ENCODE peak calls at places on chromosomes 2 and 18, in ten cellular contexts. One of them, this sample, is unnamed.
A peak's percentile ranks its signal among the peaks of the same experiment; 100 is the strongest.

GRCh38 chr2:54208364-54209240 is 47.4 kb downstream of the TSPYL6 start:
- DNase-seq in breast epithelium: no peak
- DNase-seq in sigmoid colon: no peak
- DNase-seq in GM23338: no peak
- DNase-seq in SK-N-MC: peak; percentile 20
- DNase-seq in Panc1: no peak
- DNase-seq in K562: no peak
- DNase-seq in endothelial cell of umbilical vein: peak; percentile 29
- DNase-seq in spleen: no peak
- DNase-seq in SK-N-SH: peak; percentile 29
- DNase-seq in this sample: no peak

GRCh38 chr2:180622122-180622918 is 358.1 kb upstream of the UBE2E3 start:
- DNase-seq in SK-N-SH: no peak
- DNase-seq in GM23338: no peak
- DNase-seq in sigmoid colon: no peak
- DNase-seq in spleen: no peak
- DNase-seq in K562: no peak
- DNase-seq in SK-N-MC: no peak
- DNase-seq in breast epithelium: no peak
- DNase-seq in endothelial cell of umbilical vein: peak; percentile 17
- DNase-seq in Panc1: no peak
- DNase-seq in this sample: no peak

GRCh38 chr18:24802439-24802838 is 342.0 kb downstream of the HRH4 start:
- DNase-seq in SK-N-SH: no peak
- DNase-seq in breast epithelium: no peak
- DNase-seq in endothelial cell of umbilical vein: no peak
- DNase-seq in SK-N-MC: no peak
- DNase-seq in sigmoid colon: no peak
- DNase-seq in Panc1: no peak
- DNase-seq in GM23338: no peak
- DNase-seq in K562: no peak
- DNase-seq in spleen: no peak
- DNase-seq in this sample: no peak

GRCh38 chr18:70132999-70133398 is 72.5 kb downstream of the RTTN start:
- DNase-seq in breast epithelium: no peak
- DNase-seq in Panc1: peak; percentile 65
- DNase-seq in endothelial cell of umbilical vein: peak; percentile 83
- DNase-seq in GM23338: no peak
- DNase-seq in spleen: no peak
- DNase-seq in SK-N-MC: no peak
- DNase-seq in K562: no peak
- DNase-seq in SK-N-SH: no peak
- DNase-seq in sigmoid colon: no peak
- DNase-seq in this sample: no peak

GRCh38 chr2:159518321-159519005 is 97.9 kb downstream of the BAZ2B start:
- DNase-seq in sigmoid colon: no peak
- DNase-seq in GM23338: peak; percentile 16
- DNase-seq in breast epithelium: no peak
- DNase-seq in endothelial cell of umbilical vein: no peak
- DNase-seq in Panc1: no peak
- DNase-seq in K562: no peak
- DNase-seq in spleen: no peak
- DNase-seq in SK-N-MC: no peak
- DNase-seq in SK-N-SH: no peak
- DNase-seq in this sample: no peak

GRCh38 chr2:100814453-100814852 is 5.5 kb upstream of the NPAS2 start:
- DNase-seq in sigmoid colon: no peak
- DNase-seq in K562: no peak
- DNase-seq in Panc1: no peak
- DNase-seq in breast epithelium: no peak
- DNase-seq in endothelial cell of umbilical vein: no peak
- DNase-seq in SK-N-SH: no peak
- DNase-seq in SK-N-MC: no peak
- DNase-seq in spleen: no peak
- DNase-seq in GM23338: no peak
- DNase-seq in this sample: peak; percentile 77

GRCh38 chr2:231244382-231245252 is 46.2 kb downstream of the ARMC9 start:
- DNase-seq in breast epithelium: no peak
- DNase-seq in K562: no peak
- DNase-seq in sigmoid colon: no peak
- DNase-seq in GM23338: no peak
- DNase-seq in SK-N-SH: no peak
- DNase-seq in Panc1: no peak
- DNase-seq in endothelial cell of umbilical vein: no peak
- DNase-seq in spleen: no peak
- DNase-seq in SK-N-MC: no peak
- DNase-seq in this sample: peak; percentile 49

GRCh38 chr18:8314123-8314522 is 295.1 kb upstream of the RAB12 start:
- DNase-seq in SK-N-MC: no peak
- DNase-seq in GM23338: no peak
- DNase-seq in sigmoid colon: no peak
- DNase-seq in Panc1: no peak
- DNase-seq in spleen: no peak
- DNase-seq in breast epithelium: no peak
- DNase-seq in K562: peak; percentile 20
- DNase-seq in SK-N-SH: no peak
- DNase-seq in endothelial cell of umbilical vein: no peak
- DNase-seq in this sample: no peak

GRCh38 chr2:177078416-177078815 is 134.2 kb upstream of the HNRNPA3 start:
- DNase-seq in K562: no peak
- DNase-seq in GM23338: no peak
- DNase-seq in spleen: no peak
- DNase-seq in SK-N-MC: no peak
- DNase-seq in breast epithelium: no peak
- DNase-seq in Panc1: no peak
- DNase-seq in sigmoid colon: peak; percentile 98
- DNase-seq in endothelial cell of umbilical vein: no peak
- DNase-seq in SK-N-SH: no peak
- DNase-seq in this sample: peak; percentile 37

GRCh38 chr2:217897816-217898806 is 104.7 kb downstream of the TNS1 start:
- DNase-seq in Panc1: no peak
- DNase-seq in K562: no peak
- DNase-seq in GM23338: no peak
- DNase-seq in SK-N-MC: no peak
- DNase-seq in endothelial cell of umbilical vein: no peak
- DNase-seq in SK-N-SH: no peak
- DNase-seq in breast epithelium: peak; percentile 96
- DNase-seq in sigmoid colon: peak; percentile 90
- DNase-seq in spleen: no peak
- DNase-seq in this sample: peak; percentile 93

GRCh38 chr2:191166111-191166755 is 15.4 kb upstream of the STAT4 start:
- DNase-seq in SK-N-SH: no peak
- DNase-seq in Panc1: no peak
- DNase-seq in GM23338: no peak
- DNase-seq in SK-N-MC: no peak
- DNase-seq in breast epithelium: no peak
- DNase-seq in endothelial cell of umbilical vein: peak; percentile 91
- DNase-seq in sigmoid colon: no peak
- DNase-seq in spleen: no peak
- DNase-seq in K562: no peak
- DNase-seq in this sample: no peak

GRCh38 chr2:172906401-172906811 is 169.2 kb upstream of the MAP3K20 start:
- DNase-seq in Panc1: no peak
- DNase-seq in GM23338: peak; percentile 11
- DNase-seq in spleen: no peak
- DNase-seq in SK-N-SH: peak; percentile 64
- DNase-seq in sigmoid colon: no peak
- DNase-seq in breast epithelium: no peak
- DNase-seq in K562: no peak
- DNase-seq in endothelial cell of umbilical vein: no peak
- DNase-seq in SK-N-MC: no peak
- DNase-seq in this sample: no peak

GRCh38 chr2:27281442-27281841 is 787 bp upstream of the TRIM54 start:
- DNase-seq in SK-N-SH: no peak
- DNase-seq in SK-N-MC: no peak
- DNase-seq in sigmoid colon: no peak
- DNase-seq in GM23338: no peak
- DNase-seq in endothelial cell of umbilical vein: no peak
- DNase-seq in Panc1: no peak
- DNase-seq in breast epithelium: no peak
- DNase-seq in spleen: no peak
- DNase-seq in K562: no peak
- DNase-seq in this sample: no peak
- H3K27ac ChIP-seq in SK-N-SH: no peak overlapping the region
- H3K27ac ChIP-seq in SK-N-MC: no peak overlapping the region
- H3K27ac ChIP-seq in sigmoid colon: no peak overlapping the region
- H3K27ac ChIP-seq in GM23338: no peak overlapping the region
- H3K27ac ChIP-seq in endothelial cell of umbilical vein: no peak overlapping the region
- H3K27ac ChIP-seq in Panc1: no peak overlapping the region
- H3K27ac ChIP-seq in breast epithelium: no peak overlapping the region
- H3K27ac ChIP-seq in spleen: no peak overlapping the region
- H3K27ac ChIP-seq in K562: no peak overlapping the region
- H3K27ac ChIP-seq in this sample: no peak overlapping the region

DNA sequence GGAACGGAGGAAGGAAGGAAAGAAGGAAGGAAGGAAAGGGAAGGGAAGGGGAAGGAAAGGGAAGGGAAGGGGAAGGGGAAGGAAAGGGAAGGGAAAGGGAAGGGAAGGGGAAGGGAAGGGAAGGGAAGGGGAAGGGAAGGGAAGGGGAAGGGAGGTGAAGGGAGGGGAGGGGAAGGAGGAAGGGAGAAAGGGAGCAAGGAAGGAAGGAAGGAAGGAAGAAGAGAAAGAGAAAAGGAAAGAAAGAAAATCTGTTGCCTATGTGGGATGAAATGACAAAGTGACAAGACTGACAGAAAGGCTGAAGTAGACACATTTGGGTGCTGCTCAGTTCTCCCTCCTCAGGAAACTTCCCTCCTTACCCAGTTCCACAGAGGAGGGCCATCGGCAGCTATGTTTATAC is 46.3 kb upstream of the GORASP2 start:
- DNase-seq in SK-N-SH: no peak
- DNase-seq in sigmoid colon: no peak
- DNase-seq in breast epithelium: no peak
- DNase-seq in K562: no peak
- DNase-seq in SK-N-MC: no peak
- DNase-seq in Panc1: no peak
- DNase-seq in spleen: no peak
- DNase-seq in GM23338: no peak
- DNase-seq in endothelial cell of umbilical vein: no peak
- DNase-seq in this sample: no peak
- TF ChIP-seq POLR2AphosphoS5 in SK-N-SH: no peak
- TF ChIP-seq POLR2AphosphoS5 in sigmoid colon: no peak
- TF ChIP-seq POLR2AphosphoS5 in breast epithelium: no peak
- TF ChIP-seq POLR2AphosphoS5 in K562: no peak
- TF ChIP-seq POLR2AphosphoS5 in SK-N-MC: no peak
- TF ChIP-seq POLR2AphosphoS5 in Panc1: no peak
- TF ChIP-seq POLR2AphosphoS5 in spleen: no peak
- TF ChIP-seq POLR2AphosphoS5 in GM23338: no peak
- TF ChIP-seq POLR2AphosphoS5 in endothelial cell of umbilical vein: no peak
- TF ChIP-seq POLR2AphosphoS5 in this sample: no peak

DNA sequence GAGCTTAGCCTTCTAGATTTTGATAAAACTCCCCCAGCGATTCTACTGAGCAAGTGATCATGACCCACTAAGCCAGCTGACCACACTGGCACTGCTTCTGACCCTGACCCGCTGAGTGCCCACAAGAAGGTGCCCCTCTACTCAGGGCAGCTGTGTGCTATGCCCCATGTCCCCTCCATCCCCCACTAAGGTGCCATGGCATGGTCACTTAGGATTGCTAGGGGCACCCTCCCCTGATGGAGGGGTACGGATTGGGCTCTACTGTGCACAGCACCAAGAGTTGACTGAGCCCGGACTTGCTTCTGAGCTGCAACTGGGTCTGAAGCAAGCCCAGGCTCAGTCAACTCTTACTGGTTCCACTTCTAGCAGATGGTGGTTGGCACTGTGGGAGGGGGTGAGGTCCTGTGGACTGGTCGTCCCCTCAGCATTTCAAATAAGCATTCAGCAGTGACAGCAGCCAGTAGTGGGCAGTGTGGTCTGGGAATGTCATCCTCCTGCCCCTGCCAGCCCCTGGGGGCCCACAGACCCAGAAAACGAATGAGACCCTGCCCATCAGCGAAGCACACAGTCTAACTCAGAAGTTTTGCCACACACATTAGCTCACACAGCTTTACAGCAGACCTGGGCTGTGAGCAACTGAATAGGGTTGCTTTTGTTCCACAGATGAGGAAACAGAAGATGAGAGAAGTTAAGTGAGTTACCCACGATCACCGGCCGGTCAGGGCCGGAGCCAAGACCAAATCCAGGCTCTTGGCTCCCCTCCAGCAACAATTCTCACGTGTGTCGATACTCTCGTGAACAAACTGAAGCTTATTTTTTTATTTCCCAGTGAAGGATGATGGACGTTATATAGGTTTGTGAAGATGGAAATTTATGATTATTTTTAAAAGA is 52.1 kb upstream of the FOSL2 start:
- DNase-seq in Panc1: no peak
- DNase-seq in breast epithelium: no peak
- DNase-seq in endothelial cell of umbilical vein: no peak
- DNase-seq in sigmoid colon: peak; percentile 50
- DNase-seq in spleen: peak; percentile 51
- DNase-seq in GM23338: no peak
- DNase-seq in SK-N-MC: no peak
- DNase-seq in K562: no peak
- DNase-seq in SK-N-SH: peak; percentile 53
- DNase-seq in this sample: peak; percentile 52
- H3K27ac ChIP-seq in Panc1: no peak overlapping the region
- H3K27ac ChIP-seq in breast epithelium: peak overlapping the region; percentile 65
- H3K27ac ChIP-seq in endothelial cell of umbilical vein: no peak overlapping the region
- H3K27ac ChIP-seq in sigmoid colon: peak overlapping the region; percentile 74
- H3K27ac ChIP-seq in spleen: no peak overlapping the region
- H3K27ac ChIP-seq in GM23338: no peak overlapping the region
- H3K27ac ChIP-seq in SK-N-MC: peak overlapping the region; percentile 48
- H3K27ac ChIP-seq in K562: no peak overlapping the region
- H3K27ac ChIP-seq in SK-N-SH: no peak overlapping the region
- H3K27ac ChIP-seq in this sample: peak overlapping the region; percentile 82

GRCh38 chr2:85888020-85888744 is 608 bp downstream of the ST3GAL5 start:
- DNase-seq in spleen: peak; percentile 85
- DNase-seq in breast epithelium: no peak
- DNase-seq in sigmoid colon: peak; percentile 75
- DNase-seq in K562: no peak
- DNase-seq in endothelial cell of umbilical vein: peak; percentile 35
- DNase-seq in SK-N-SH: peak; percentile 46
- DNase-seq in Panc1: no peak
- DNase-seq in SK-N-MC: no peak
- DNase-seq in GM23338: peak; percentile 59
- DNase-seq in this sample: no peak

GRCh38 chr2:85888745-85889647 is at the start of gene ST3GAL5:
- DNase-seq in breast epithelium: peak; percentile 73
- DNase-seq in K562: peak; percentile 98
- DNase-seq in GM23338: peak; percentile 91
- DNase-seq in endothelial cell of umbilical vein: peak; percentile 97
- DNase-seq in Panc1: peak; percentile 64
- DNase-seq in SK-N-SH: peak; percentile 97
- DNase-seq in spleen: peak; percentile 97
- DNase-seq in SK-N-MC: no peak
- DNase-seq in sigmoid colon: peak; percentile 94
- DNase-seq in this sample: peak; percentile 88

GRCh38 chr2:85886141-85886540 is 2.6 kb downstream of the ST3GAL5 start:
- DNase-seq in GM23338: no peak
- DNase-seq in K562: no peak
- DNase-seq in Panc1: no peak
- DNase-seq in sigmoid colon: no peak
- DNase-seq in spleen: no peak
- DNase-seq in SK-N-SH: no peak
- DNase-seq in endothelial cell of umbilical vein: no peak
- DNase-seq in breast epithelium: no peak
- DNase-seq in SK-N-MC: no peak
- DNase-seq in this sample: no peak

GRCh38 chr2:85887566-85888019 is 1.2 kb downstream of the ST3GAL5 start:
- DNase-seq in Panc1: no peak
- DNase-seq in breast epithelium: no peak
- DNase-seq in spleen: peak; percentile 91
- DNase-seq in GM23338: no peak
- DNase-seq in K562: no peak
- DNase-seq in SK-N-SH: peak; percentile 52
- DNase-seq in endothelial cell of umbilical vein: peak; percentile 50
- DNase-seq in SK-N-MC: no peak
- DNase-seq in sigmoid colon: peak; percentile 86
- DNase-seq in this sample: peak; percentile 53

GRCh38 chr2:85886585-85886984 is 2.2 kb downstream of the ST3GAL5 start:
- DNase-seq in sigmoid colon: peak; percentile 91
- DNase-seq in breast epithelium: peak; percentile 52
- DNase-seq in spleen: no peak
- DNase-seq in GM23338: no peak
- DNase-seq in Panc1: no peak
- DNase-seq in K562: no peak
- DNase-seq in SK-N-SH: no peak
- DNase-seq in endothelial cell of umbilical vein: peak; percentile 75
- DNase-seq in SK-N-MC: no peak
- DNase-seq in this sample: no peak
- TF ChIP-seq POLR2AphosphoS5 in sigmoid colon: peak; percentile 59
- TF ChIP-seq POLR2AphosphoS5 in breast epithelium: no peak
- TF ChIP-seq POLR2AphosphoS5 in spleen: no peak
- TF ChIP-seq POLR2AphosphoS5 in GM23338: no peak
- TF ChIP-seq POLR2AphosphoS5 in Panc1: no peak
- TF ChIP-seq POLR2AphosphoS5 in K562: no peak
- TF ChIP-seq POLR2AphosphoS5 in SK-N-SH: peak; percentile 69
- TF ChIP-seq POLR2AphosphoS5 in endothelial cell of umbilical vein: peak; percentile 38
- TF ChIP-seq POLR2AphosphoS5 in SK-N-MC: no peak
- TF ChIP-seq POLR2AphosphoS5 in this sample: peak; percentile 60